ENCODE peak calls at places on chromosome 15, in nine cellular contexts. T is midbrain; K is progenitor cell of endocrine pancreas; J is left cardiac atrium; Z is activated naive CD4-positive, alpha-beta T cell; O is GM04504; P is transverse colon; L is NCI-H69; W is iris pigment epithelial cell. F is an unnamed sample.

GRCh38 chr15:25136119-25136518 is 181.3 kb downstream of the SNRPN start:
- DNase-seq in T (peak), K (no peak), J (no peak), Z (no peak), O (no peak), P (no peak), L (peak), W (peak), F (no peak)

GRCh38 chr15:85723960-85724945 is 70.5 kb downstream of the KLHL25 start:
- DNase-seq in T (no peak), K (no peak), J (no peak), Z (no peak), O (no peak), P (no peak), L (no peak), W (no peak), F (no peak)

GRCh38 chr15:29333261-29333660 is 63.6 kb upstream of the NSMCE3 start:
- DNase-seq in T (no peak), K (no peak), J (no peak), Z (no peak), O (no peak), P (no peak), L (no peak), W (no peak), F (no peak)

GRCh38 chr15:100879046-100879445 is 585 bp upstream of the ALDH1A3 start:
- DNase-seq in T (no peak), K (no peak), J (no peak), Z (no peak), O (no peak), P (no peak), L (no peak), W (no peak), F (peak)

GRCh38 chr15:25439456-25439836 is 622 bp upstream of the UBE3A start:
- DNase-seq in T (no peak), K (no peak), J (no peak), Z (no peak), O (no peak), P (peak), L (peak), W (peak), F (peak)

GRCh38 chr15:94230886-94231727 is at the start of gene MCTP2:
- DNase-seq in T (no peak), K (peak), J (peak), Z (peak), O (no peak), P (peak), L (peak), W (peak), F (no peak)

GRCh38 chr15:65338366-65338765 is 33.9 kb downstream of the RNU5B-1 start:
- DNase-seq in T (no peak), K (no peak), J (no peak), Z (no peak), O (no peak), P (peak), L (peak), W (no peak), F (no peak)

GRCh38 chr15:87267798-87268197 is 988.7 kb downstream of the NTRK3 start:
- DNase-seq in T (no peak), K (no peak), J (no peak), Z (no peak), O (peak), P (no peak), L (no peak), W (peak), F (no peak)

GRCh38 chr15:77966540-77967290 is 110.8 kb downstream of the TBC1D2B start:
- DNase-seq in T (peak), K (no peak), J (no peak), Z (no peak), O (no peak), P (peak), L (peak), W (peak), F (peak)

GRCh38 chr15:28944696-28945300 is 59.0 kb downstream of the APBA2 start:
- DNase-seq in T (no peak), K (no peak), J (no peak), Z (no peak), O (no peak), P (no peak), L (no peak), W (no peak), F (no peak)

GRCh38 chr15:95948371-95948770 is 382.1 kb upstream of the NR2F2 start:
- DNase-seq in T (no peak), K (no peak), J (no peak), Z (no peak), O (no peak), P (no peak), L (no peak), W (no peak), F (no peak)

GRCh38 chr15:91813924-91814323 is 39.6 kb upstream of the SLCO3A1 start:
- DNase-seq in T (no peak), K (no peak), J (no peak), Z (no peak), O (no peak), P (no peak), L (no peak), W (no peak), F (no peak)

GRCh38 chr15:88655780-88656488 is 17.1 kb downstream of the ISG20 start:
- DNase-seq in T (no peak), K (no peak), J (no peak), Z (no peak), O (no peak), P (no peak), L (no peak), W (no peak), F (no peak)

GRCh38 chr15:92178908-92179307 is 214.8 kb upstream of the ST8SIA2 start:
- DNase-seq in T (no peak), K (no peak), J (no peak), Z (no peak), O (no peak), P (no peak), L (no peak), W (no peak), F (no peak)

GRCh38 chr15:40092416-40093223 is 16.1 kb downstream of the BMF start:
- DNase-seq in T (no peak), K (no peak), J (peak), Z (no peak), O (peak), P (peak), L (peak), W (peak), F (no peak)

GRCh38 chr15:41056810-41057209 is 59.3 kb downstream of the INO80 start:
- DNase-seq in T (no peak), K (no peak), J (no peak), Z (no peak), O (no peak), P (no peak), L (no peak), W (no peak), F (no peak)

GRCh38 chr15:95872366-95872771 is 458.1 kb upstream of the NR2F2 start:
- DNase-seq in T (no peak), K (no peak), J (no peak), Z (no peak), O (no peak), P (no peak), L (no peak), W (peak), F (no peak)

GRCh38 chr15:44427756-44428724 is 611 bp downstream of the CTDSPL2 start:
- DNase-seq in T (no peak), K (no peak), J (no peak), Z (no peak), O (peak), P (peak), L (peak), W (peak), F (peak)

GRCh38 chr15:47523669-47524068 is 193.6 kb upstream of the SEMA6D start:
- DNase-seq in T (no peak), K (no peak), J (no peak), Z (no peak), O (no peak), P (no peak), L (no peak), W (peak), F (no peak)

GRCh38 chr15:63407612-63408011 is 26.0 kb upstream of the CA12 start:
- DNase-seq in T (no peak), K (no peak), J (no peak), Z (no peak), O (no peak), P (no peak), L (peak), W (no peak), F (no peak)

GRCh38 chr15:65431731-65432130 is 9.0 kb upstream of the IGDCC4 start:
- DNase-seq in T (no peak), K (no peak), J (no peak), Z (no peak), O (no peak), P (no peak), L (no peak), W (no peak), F (no peak)

GRCh38 chr15:61639491-61639890 is 410.4 kb upstream of the RORA start:
- DNase-seq in T (no peak), K (no peak), J (no peak), Z (no peak), O (no peak), P (no peak), L (peak), W (no peak), F (no peak)

GRCh38 chr15:70169147-70169546 is 71.4 kb upstream of the TLE3 start:
- DNase-seq in T (no peak), K (no peak), J (no peak), Z (no peak), O (no peak), P (no peak), L (no peak), W (no peak), F (no peak)

GRCh38 chr15:31434418-31435255 is 108.0 kb downstream of the KLF13 start:
- DNase-seq in T (no peak), K (no peak), J (peak), Z (peak), O (peak), P (peak), L (no peak), W (peak), F (no peak)

GRCh38 chr15:59696332-59696731 is 7.2 kb upstream of the BNIP2 start:
- DNase-seq in T (no peak), K (no peak), J (no peak), Z (no peak), O (no peak), P (no peak), L (no peak), W (no peak), F (no peak)

GRCh38 chr15:74315626-74316025 is 51.8 kb downstream of the CYP11A1 start:
- DNase-seq in T (no peak), K (no peak), J (no peak), Z (no peak), O (no peak), P (peak), L (peak), W (no peak), F (no peak)

GRCh38 chr15:85150130-85150480 is 168.4 kb downstream of the PDE8A start:
- DNase-seq in T (peak), K (no peak), J (no peak), Z (no peak), O (no peak), P (no peak), L (no peak), W (no peak), F (no peak)

GRCh38 chr15:70088887-70089691 is 8.6 kb downstream of the TLE3 start:
- DNase-seq in T (no peak), K (no peak), J (peak), Z (no peak), O (no peak), P (no peak), L (no peak), W (peak), F (no peak)

GRCh38 chr15:99371180-99372103 is 120.2 kb downstream of the LRRC28 start:
- DNase-seq in T (no peak), K (no peak), J (no peak), Z (no peak), O (no peak), P (no peak), L (peak), W (peak), F (no peak)

GRCh38 chr15:72146221-72146620 is 28.0 kb downstream of the SENP8 start:
- DNase-seq in T (no peak), K (no peak), J (no peak), Z (no peak), O (no peak), P (no peak), L (no peak), W (no peak), F (no peak)

GRCh38 chr15:68210821-68211655 is 5.9 kb upstream of the CALML4 start:
- DNase-seq in T (peak), K (peak), J (peak), Z (no peak), O (no peak), P (peak), L (peak), W (peak), F (peak)

GRCh38 chr15:68798695-68799094 is 22.0 kb downstream of the ANP32A start:
- DNase-seq in T (no peak), K (no peak), J (no peak), Z (no peak), O (no peak), P (no peak), L (no peak), W (no peak), F (no peak)

GRCh38 chr15:77030042-77030927 is 35.4 kb downstream of the PSTPIP1 start:
- DNase-seq in T (no peak), K (peak), J (peak), Z (no peak), O (no peak), P (peak), L (peak), W (no peak), F (no peak)

GRCh38 chr15:52294881-52295420 is 653 bp downstream of the MYO5C start:
- DNase-seq in T (no peak), K (no peak), J (no peak), Z (no peak), O (no peak), P (no peak), L (peak), W (no peak), F (peak)